ENCODE peak calls at places on chromosomes 6 and 20, in eight cellular contexts. O is IMR-90; Q is astrocyte of the spinal cord; W is cardiac muscle cell; N is testis; S is Panc1; M is CD4-positive, alpha-beta T cell; P is coronary artery. C is an unnamed sample.

GRCh38 chr6:55220961-55221360 is 46.6 kb downstream of the HCRTR2 start:
- DNase-seq in O (no peak), Q (no peak), W (no peak), N (no peak), S (no peak), M (no peak), P (no peak), C (no peak)

GRCh38 chr20:62636446-62636845 is 5.9 kb upstream of the SLCO4A1 start:
- DNase-seq in O (no peak), Q (no peak), W (no peak), N (peak; percentile 43), S (no peak), M (no peak), P (no peak), C (no peak)

GRCh38 chr6:158303210-158303731 is 9.0 kb upstream of the TULP4 start:
- DNase-seq in O (no peak), Q (no peak), W (no peak), N (no peak), S (no peak), M (no peak), P (no peak), C (no peak)

GRCh38 chr20:58514321-58515239 is 619 bp downstream of the APCDD1L start:
- DNase-seq in O (peak; percentile 19), Q (peak; percentile 23), W (peak; percentile 20), N (no peak), S (no peak), M (no peak), P (no peak), C (peak; percentile 49)

GRCh38 chr6:29722773-29723665 is at the start of gene HLA-F:
- DNase-seq in O (peak; percentile 30), Q (peak; percentile 66), W (peak; percentile 83), N (peak; percentile 91), S (no peak), M (peak; percentile 77), P (peak; percentile 95), C (peak; percentile 87)

GRCh38 chr20:44396369-44396768 is 40.9 kb downstream of the HNF4A start:
- DNase-seq in O (no peak), Q (no peak), W (no peak), N (no peak), S (no peak), M (no peak), P (no peak), C (no peak)

GRCh38 chr6:3370361-3371221 is 86.3 kb downstream of the SLC22A23 start:
- DNase-seq in O (no peak), Q (no peak), W (no peak), N (no peak), S (no peak), M (no peak), P (no peak), C (no peak)

GRCh38 chr6:33779305-33779704 is 9.6 kb downstream of the LEMD2 start:
- DNase-seq in O (no peak), Q (no peak), W (no peak), N (no peak), S (no peak), M (no peak), P (no peak), C (no peak)

GRCh38 chr6:18053555-18054445 is 66.4 kb upstream of the KIF13A start:
- DNase-seq in O (peak; percentile 6), Q (no peak), W (no peak), N (no peak), S (no peak), M (no peak), P (no peak), C (no peak)

GRCh38 chr6:21163110-21163837 is 430.3 kb upstream of the SOX4 start:
- DNase-seq in O (peak; percentile 79), Q (peak; percentile 80), W (peak; percentile 78), N (no peak), S (no peak), M (no peak), P (no peak), C (peak; percentile 62)

GRCh38 chr6:154002894-154003293 is 36.1 kb upstream of the OPRM1 start:
- DNase-seq in O (no peak), Q (no peak), W (no peak), N (no peak), S (no peak), M (no peak), P (no peak), C (no peak)

GRCh38 chr6:1622851-1623768 is 13.4 kb downstream of the FOXC1 start:
- DNase-seq in O (no peak), Q (no peak), W (no peak), N (no peak), S (no peak), M (no peak), P (peak; percentile 80), C (no peak)

GRCh38 chr20:31566332-31566657 is 38.8 kb upstream of the ID1 start:
- DNase-seq in O (no peak), Q (no peak), W (no peak), N (no peak), S (no peak), M (no peak), P (no peak), C (no peak)

GRCh38 chr6:7886132-7886531 is 24.5 kb downstream of the TXNDC5 start:
- DNase-seq in O (no peak), Q (no peak), W (no peak), N (no peak), S (no peak), M (no peak), P (no peak), C (no peak)

GRCh38 chr20:23143098-23143497 is 57.0 kb upstream of the CD93 start:
- DNase-seq in O (peak; percentile 85), Q (peak; percentile 79), W (peak; percentile 76), N (peak; percentile 65), S (peak; percentile 78), M (no peak), P (peak; percentile 84), C (peak; percentile 85)

GRCh38 chr20:11362450-11362849 is 555.2 kb upstream of the BTBD3 start:
- DNase-seq in O (no peak), Q (no peak), W (no peak), N (no peak), S (no peak), M (no peak), P (no peak), C (no peak)

GRCh38 chr6:144896296-144896695 is 611.2 kb downstream of the UTRN start:
- DNase-seq in O (no peak), Q (peak; percentile 7), W (no peak), N (no peak), S (no peak), M (no peak), P (no peak), C (no peak)

GRCh38 chr6:48098923-48099322 is 12.1 kb downstream of the PTCHD4 start:
- DNase-seq in O (no peak), Q (peak; percentile 36), W (peak; percentile 24), N (no peak), S (no peak), M (no peak), P (no peak), C (peak; percentile 50)

GRCh38 chr20:380763-381580 is 412 bp downstream of the TRIB3 start:
- DNase-seq in O (peak; percentile 57), Q (peak; percentile 58), W (peak; percentile 81), N (peak; percentile 31), S (no peak), M (peak; percentile 55), P (no peak), C (peak; percentile 75)

GRCh38 chr6:118963003-118963402 is 28.0 kb upstream of the MCM9 start:
- DNase-seq in O (peak; percentile 10), Q (peak; percentile 23), W (peak; percentile 25), N (no peak), S (no peak), M (no peak), P (no peak), C (peak; percentile 35)

GRCh38 chr6:83889625-83890024 is 30.1 kb downstream of the CYB5R4 start:
- DNase-seq in O (no peak), Q (no peak), W (no peak), N (no peak), S (no peak), M (no peak), P (no peak), C (no peak)

GRCh38 chr6:83893024-83893423 is 33.5 kb downstream of the CYB5R4 start:
- DNase-seq in O (no peak), Q (no peak), W (no peak), N (no peak), S (no peak), M (no peak), P (no peak), C (no peak)

GRCh38 chr6:83891586-83891985 is 32.1 kb downstream of the CYB5R4 start:
- DNase-seq in O (no peak), Q (no peak), W (no peak), N (no peak), S (no peak), M (no peak), P (no peak), C (no peak)

GRCh38 chr6:83885984-83886383 is 26.5 kb downstream of the CYB5R4 start:
- DNase-seq in O (no peak), Q (no peak), W (no peak), N (no peak), S (no peak), M (no peak), P (no peak), C (no peak)

GRCh38 chr6:83890520-83890919 is 31.0 kb downstream of the CYB5R4 start:
- DNase-seq in O (no peak), Q (no peak), W (no peak), N (no peak), S (no peak), M (no peak), P (no peak), C (no peak)
- TF ChIP-seq CTCF in O (no peak), Q (no peak), W (no peak), N (no peak), S (no peak), M (no peak), P (no peak), C (no peak)

GRCh38 chr6:13116155-13116554 is 212.2 kb downstream of the TBC1D7 start:
- DNase-seq in O (no peak), Q (no peak), W (no peak), N (no peak), S (no peak), M (no peak), P (no peak), C (no peak)

GRCh38 chr6:13119549-13119948 is 208.8 kb downstream of the TBC1D7 start:
- DNase-seq in O (no peak), Q (no peak), W (no peak), N (no peak), S (no peak), M (no peak), P (no peak), C (no peak)

GRCh38 chr6:13117561-13117960 is 210.8 kb downstream of the TBC1D7 start:
- DNase-seq in O (no peak), Q (no peak), W (no peak), N (no peak), S (no peak), M (no peak), P (no peak), C (no peak)

GRCh38 chr6:13120483-13121482 is 207.6 kb downstream of the TBC1D7 start:
- DNase-seq in O (no peak), Q (no peak), W (peak; percentile 7), N (no peak), S (no peak), M (no peak), P (no peak), C (no peak)
- TF ChIP-seq CTCF in O (no peak), Q (no peak), W (no peak), N (no peak), S (no peak), M (no peak), P (no peak), C (no peak)

GRCh38 chr20:35734374-35734773 is 7.7 kb downstream of the RBM39 start:
- DNase-seq in O (no peak), Q (no peak), W (no peak), N (no peak), S (no peak), M (no peak), P (no peak), C (no peak)
- TF ChIP-seq CTCF in O (no peak), Q (no peak), W (no peak), N (no peak), S (no peak), M (no peak), P (no peak), C (no peak)

GRCh38 chr6:143027058-143027457 is 33.6 kb upstream of the AIG1 start:
- DNase-seq in O (peak; percentile 24), Q (peak; percentile 19), W (peak; percentile 56), N (peak; percentile 34), S (no peak), M (peak; percentile 39), P (no peak), C (peak; percentile 51)
- TF ChIP-seq CTCF in O (peak; percentile 72), Q (peak; percentile 61), W (peak; percentile 80), N (no peak), S (peak; percentile 73), M (peak; percentile 62), P (peak; percentile 36), C (peak; percentile 77)